ENCODE peak calls at places on chromosome 13, in eight cellular contexts. One of them, this sample, is unnamed.

GRCh38 chr13:57630661-57631606 is 610 bp upstream of the PCDH17 start:
- ATAC-seq in psoas muscle: no peak
- ATAC-seq in left colon: no peak
- ATAC-seq in right cardiac atrium: peak
- ATAC-seq in heart right ventricle: peak
- ATAC-seq in activated T-cell treated with anti-CD3 and anti-CD28 coated beads, Interleukin-2, amount 50 U/mL, for 4 hours: peak
- ATAC-seq in naive B cell: no peak
- ATAC-seq in activated B cell treated with CpG ODN at 0.5 μM for 24 hours: no peak
- ATAC-seq in this sample: no peak

GRCh38 chr13:63311587-63311986 is 1895.9 kb upstream of the PCDH20 start:
- ATAC-seq in psoas muscle: no peak
- ATAC-seq in activated B cell treated with CpG ODN at 0.5 μM for 24 hours: no peak
- ATAC-seq in activated T-cell treated with anti-CD3 and anti-CD28 coated beads, Interleukin-2, amount 50 U/mL, for 4 hours: no peak
- ATAC-seq in left colon: no peak
- ATAC-seq in heart right ventricle: no peak
- ATAC-seq in naive B cell: no peak
- ATAC-seq in right cardiac atrium: no peak
- ATAC-seq in this sample: no peak

GRCh38 chr13:97107815-97108534 is 113.7 kb upstream of the OXGR1 start:
- ATAC-seq in activated B cell treated with CpG ODN at 0.5 μM for 24 hours: no peak
- ATAC-seq in activated T-cell treated with anti-CD3 and anti-CD28 coated beads, Interleukin-2, amount 50 U/mL, for 4 hours: no peak
- ATAC-seq in heart right ventricle: no peak
- ATAC-seq in psoas muscle: no peak
- ATAC-seq in naive B cell: no peak
- ATAC-seq in left colon: no peak
- ATAC-seq in right cardiac atrium: no peak
- ATAC-seq in this sample: no peak

GRCh38 chr13:91247768-91248167 is 99.7 kb upstream of the MIR17HG start:
- ATAC-seq in right cardiac atrium: no peak
- ATAC-seq in activated B cell treated with CpG ODN at 0.5 μM for 24 hours: no peak
- ATAC-seq in naive B cell: no peak
- ATAC-seq in activated T-cell treated with anti-CD3 and anti-CD28 coated beads, Interleukin-2, amount 50 U/mL, for 4 hours: no peak
- ATAC-seq in psoas muscle: no peak
- ATAC-seq in left colon: no peak
- ATAC-seq in heart right ventricle: no peak
- ATAC-seq in this sample: no peak

GRCh38 chr13:28865312-28865711 is 45.2 kb downstream of the MTUS2 start:
- ATAC-seq in activated B cell treated with CpG ODN at 0.5 μM for 24 hours: no peak
- ATAC-seq in activated T-cell treated with anti-CD3 and anti-CD28 coated beads, Interleukin-2, amount 50 U/mL, for 4 hours: no peak
- ATAC-seq in psoas muscle: no peak
- ATAC-seq in naive B cell: no peak
- ATAC-seq in left colon: no peak
- ATAC-seq in heart right ventricle: no peak
- ATAC-seq in right cardiac atrium: no peak
- ATAC-seq in this sample: no peak

GRCh38 chr13:66397133-66397532 is 833.0 kb downstream of the PCDH9 start:
- ATAC-seq in activated B cell treated with CpG ODN at 0.5 μM for 24 hours: no peak
- ATAC-seq in naive B cell: no peak
- ATAC-seq in left colon: no peak
- ATAC-seq in right cardiac atrium: no peak
- ATAC-seq in heart right ventricle: no peak
- ATAC-seq in psoas muscle: no peak
- ATAC-seq in activated T-cell treated with anti-CD3 and anti-CD28 coated beads, Interleukin-2, amount 50 U/mL, for 4 hours: no peak
- ATAC-seq in this sample: no peak

GRCh38 chr13:42495751-42496150 is 78.2 kb upstream of the TNFSF11 start:
- ATAC-seq in activated B cell treated with CpG ODN at 0.5 μM for 24 hours: no peak
- ATAC-seq in naive B cell: no peak
- ATAC-seq in left colon: no peak
- ATAC-seq in psoas muscle: no peak
- ATAC-seq in right cardiac atrium: no peak
- ATAC-seq in activated T-cell treated with anti-CD3 and anti-CD28 coated beads, Interleukin-2, amount 50 U/mL, for 4 hours: no peak
- ATAC-seq in heart right ventricle: no peak
- ATAC-seq in this sample: no peak

GRCh38 chr13:101916108-101916757 is 463.8 kb downstream of the ITGBL1 start:
- ATAC-seq in activated T-cell treated with anti-CD3 and anti-CD28 coated beads, Interleukin-2, amount 50 U/mL, for 4 hours: no peak
- ATAC-seq in heart right ventricle: peak
- ATAC-seq in naive B cell: no peak
- ATAC-seq in right cardiac atrium: peak
- ATAC-seq in psoas muscle: no peak
- ATAC-seq in left colon: no peak
- ATAC-seq in activated B cell treated with CpG ODN at 0.5 μM for 24 hours: no peak
- ATAC-seq in this sample: peak

GRCh38 chr13:46753137-46753536 is 43.8 kb downstream of the ESD start:
- ATAC-seq in heart right ventricle: no peak
- ATAC-seq in activated T-cell treated with anti-CD3 and anti-CD28 coated beads, Interleukin-2, amount 50 U/mL, for 4 hours: no peak
- ATAC-seq in activated B cell treated with CpG ODN at 0.5 μM for 24 hours: no peak
- ATAC-seq in naive B cell: no peak
- ATAC-seq in right cardiac atrium: no peak
- ATAC-seq in left colon: peak
- ATAC-seq in psoas muscle: no peak
- ATAC-seq in this sample: no peak

GRCh38 chr13:45207319-45207718 is 6.5 kb upstream of the KCTD4 start:
- ATAC-seq in heart right ventricle: peak
- ATAC-seq in activated B cell treated with CpG ODN at 0.5 μM for 24 hours: no peak
- ATAC-seq in psoas muscle: peak
- ATAC-seq in activated T-cell treated with anti-CD3 and anti-CD28 coated beads, Interleukin-2, amount 50 U/mL, for 4 hours: no peak
- ATAC-seq in left colon: peak
- ATAC-seq in right cardiac atrium: peak
- ATAC-seq in naive B cell: no peak
- ATAC-seq in this sample: no peak

GRCh38 chr13:42970824-42971669 is 21.0 kb downstream of the EPSTI1 start:
- ATAC-seq in left colon: peak
- ATAC-seq in right cardiac atrium: peak
- ATAC-seq in activated B cell treated with CpG ODN at 0.5 μM for 24 hours: peak
- ATAC-seq in activated T-cell treated with anti-CD3 and anti-CD28 coated beads, Interleukin-2, amount 50 U/mL, for 4 hours: peak
- ATAC-seq in naive B cell: peak
- ATAC-seq in heart right ventricle: peak
- ATAC-seq in psoas muscle: no peak
- ATAC-seq in this sample: peak

This sample was measured in stimulated activated memory B cell treated with anti-CD40 and anti-IgM and Interleukin-4, amounts not matched to agents 10 μg/mL and 1 μg/mL and 100 μg/mL, for 72 hours.